ENCODE peak calls at places on chromosomes 3 and 15, in four cellular contexts. H is K562, Z is HCT116, N is HepG2. G is an unnamed sample.

GRCh38 chr3:16936233-16936632 is 51.5 kb downstream of the PLCL2 start:
- DNase-seq in H (peak), Z (no peak), N (no peak), G (no peak)

GRCh38 chr3:37722477-37722876 is 139.2 kb upstream of the CTDSPL start:
- DNase-seq in H (no peak), Z (no peak), N (no peak), G (no peak)

GRCh38 chr15:79769081-79769481 is 127.7 kb downstream of the MTHFS start:
- DNase-seq in H (no peak), Z (peak), N (peak), G (no peak)

GRCh38 chr3:115885621-115886020 is 262.3 kb downstream of the GAP43 start:
- DNase-seq in H (no peak), Z (no peak), N (no peak), G (no peak)

GRCh38 chr3:184466413-184466960 is 86.6 kb downstream of the CHRD start:
- DNase-seq in H (no peak), Z (no peak), N (no peak), G (no peak)

GRCh38 chr3:385151-385550 is 188.6 kb downstream of the CHL1 start:
- DNase-seq in H (no peak), Z (no peak), N (no peak), G (no peak)

GRCh38 chr15:38189651-38190280 is 62.9 kb upstream of the SPRED1 start:
- DNase-seq in H (no peak), Z (no peak), N (no peak), G (no peak)

GRCh38 chr3:101868534-101869464 is 19.5 kb downstream of the NFKBIZ start:
- DNase-seq in H (peak), Z (no peak), N (no peak), G (no peak)

GRCh38 chr15:84598993-84599392 is 1.8 kb upstream of the ZSCAN2 start:
- DNase-seq in H (peak), Z (peak), N (peak), G (no peak)

GRCh38 chr3:73813291-73813977 is 188.7 kb upstream of the PDZRN3 start:
- DNase-seq in H (no peak), Z (no peak), N (no peak), G (no peak)

GRCh38 chr3:133466531-133467386 is 66.9 kb downstream of the BFSP2 start:
- DNase-seq in H (no peak), Z (no peak), N (no peak), G (no peak)

GRCh38 chr3:60289356-60289935 is 961.8 kb downstream of the FHIT start:
- DNase-seq in H (no peak), Z (no peak), N (no peak), G (no peak)

GRCh38 chr15:40093224-40093842 is 15.3 kb downstream of the BMF start:
- DNase-seq in H (no peak), Z (no peak), N (no peak), G (no peak)

GRCh38 chr15:64213646-64214045 is 50.8 kb upstream of the PPIB start:
- DNase-seq in H (no peak), Z (no peak), N (no peak), G (no peak)

GRCh38 chr15:91472316-91472756 is 372.3 kb downstream of the SV2B start:
- DNase-seq in H (no peak), Z (no peak), N (no peak), G (no peak)

GRCh38 chr3:115062009-115062408 is 85.1 kb downstream of the ZBTB20 start:
- DNase-seq in H (no peak), Z (no peak), N (no peak), G (no peak)

GRCh38 chr3:25903371-25903770 is 113.5 kb downstream of the OXSM start:
- DNase-seq in H (no peak), Z (no peak), N (no peak), G (no peak)

GRCh38 chr3:37630441-37630840 is 231.2 kb upstream of the CTDSPL start:
- DNase-seq in H (no peak), Z (no peak), N (no peak), G (no peak)

GRCh38 chr3:194632211-194632982 is 822 bp downstream of the TMEM44 start:
- DNase-seq in H (no peak), Z (no peak), N (no peak), G (no peak)

GRCh38 chr3:54785976-54786375 is 141.9 kb downstream of the LRTM1 start:
- DNase-seq in H (no peak), Z (no peak), N (no peak), G (no peak)

GRCh38 chr3:133860519-133860918 is 35.2 kb downstream of the RAB6B start:
- DNase-seq in H (no peak), Z (no peak), N (no peak), G (no peak)

GRCh38 chr3:194985031-194985578 is 285.9 kb downstream of the XXYLT1 start:
- DNase-seq in H (no peak), Z (peak), N (peak), G (no peak)

DNA sequence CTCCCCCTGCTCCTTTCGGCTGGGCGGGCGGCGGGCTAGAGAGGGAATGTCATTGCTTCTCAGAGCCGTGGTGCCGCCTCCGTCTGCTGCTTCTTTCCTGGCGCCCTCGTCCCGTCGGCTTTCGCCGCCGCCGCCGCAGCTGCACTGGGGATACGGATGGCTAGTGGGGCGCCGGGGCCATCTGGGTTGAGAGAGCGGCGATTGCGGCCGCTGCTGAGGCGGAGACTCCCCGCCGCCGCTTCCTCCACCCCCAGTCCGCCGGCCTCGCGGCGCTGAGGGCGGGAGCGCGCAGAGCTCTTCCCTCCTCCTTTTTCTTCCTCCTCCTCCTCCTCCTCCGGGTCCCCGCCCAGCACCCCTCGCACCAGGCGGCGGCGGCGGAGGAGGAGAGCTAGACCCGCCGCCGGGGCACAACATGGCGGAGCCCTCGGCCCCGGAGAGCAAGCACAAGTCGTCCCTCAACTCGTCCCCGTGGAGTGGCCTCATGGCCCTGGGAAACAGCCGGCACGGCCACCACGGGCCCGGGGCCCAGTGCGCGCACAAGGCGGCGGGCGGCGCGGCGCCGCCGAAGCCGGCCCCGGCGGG is at the start of gene STT3B:
- DNase-seq in H (peak), Z (peak), N (peak), G (peak)
- TF ChIP-seq ZBTB33 in H (no peak), Z (no peak), N (no peak), G (no peak)

DNA sequence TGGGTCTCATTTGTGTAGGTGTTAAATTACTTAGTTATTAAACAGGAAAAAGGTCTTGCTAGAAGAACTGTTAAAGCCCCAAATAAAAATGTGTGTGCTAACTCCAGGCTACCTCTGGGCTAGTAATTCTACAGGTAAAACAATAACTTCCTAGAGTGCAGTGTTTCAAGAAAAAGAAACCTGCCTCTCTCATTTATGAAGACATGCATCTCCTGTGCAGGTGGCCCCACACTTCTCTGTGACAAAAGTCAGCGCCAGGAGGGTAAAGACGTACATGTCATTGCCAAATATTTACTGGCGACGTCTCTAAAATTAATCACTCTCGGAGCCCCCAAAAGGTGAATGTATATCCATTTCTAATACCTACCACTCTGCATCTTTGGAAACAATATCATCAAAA is 131.7 kb downstream of the FOXP1 start:
- DNase-seq in H (no peak), Z (no peak), N (no peak), G (no peak)
- TF ChIP-seq CEBPB in H (no peak), Z (no peak), N (no peak), G (no peak)

DNA sequence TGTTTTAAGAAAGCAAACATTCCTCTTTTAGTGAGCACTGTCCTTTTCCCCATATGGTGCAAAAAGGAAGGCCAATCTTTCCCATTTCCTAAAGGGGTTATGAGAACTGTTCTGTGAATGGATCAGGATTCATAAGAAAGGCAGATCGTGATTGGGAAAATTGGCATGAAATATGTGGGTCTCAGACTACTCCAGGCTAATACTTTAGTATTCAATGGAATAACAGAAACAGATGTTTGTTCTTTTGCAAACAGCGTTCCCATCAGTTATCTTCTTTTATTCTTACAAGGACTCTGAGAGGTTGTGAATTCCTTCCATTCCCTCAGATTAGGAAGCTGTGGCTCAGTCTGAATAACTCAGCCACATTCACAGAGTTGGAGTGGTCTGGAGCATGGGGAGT is 51.3 kb upstream of the MTMR10 start:
- DNase-seq in H (no peak), Z (no peak), N (no peak), G (no peak)
- TF ChIP-seq ZBTB33 in H (no peak), Z (no peak), N (no peak), G (no peak)

DNA sequence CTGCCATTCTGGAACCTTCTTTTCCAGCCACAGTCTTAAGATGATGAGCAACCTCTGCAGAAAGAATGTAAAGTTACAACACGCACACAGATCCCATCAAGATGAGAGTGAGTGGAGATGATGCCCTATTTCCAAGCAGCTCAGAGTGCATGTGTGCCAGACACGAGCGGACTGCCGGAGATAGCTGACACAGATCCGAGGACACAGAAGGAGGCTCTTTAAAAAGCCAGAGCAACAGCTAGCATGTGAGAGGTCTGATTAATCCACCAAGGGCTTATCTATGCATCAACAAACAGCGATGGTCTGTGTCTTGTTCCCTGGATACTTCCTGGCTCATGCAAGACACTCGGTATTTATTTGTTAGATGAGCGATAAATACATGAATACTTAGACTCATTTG is 128.6 kb upstream of the DLG1 start:
- DNase-seq in H (no peak), Z (no peak), N (no peak), G (no peak)
- TF ChIP-seq CEBPB in H (no peak), Z (no peak), N (no peak), G (no peak)

DNA sequence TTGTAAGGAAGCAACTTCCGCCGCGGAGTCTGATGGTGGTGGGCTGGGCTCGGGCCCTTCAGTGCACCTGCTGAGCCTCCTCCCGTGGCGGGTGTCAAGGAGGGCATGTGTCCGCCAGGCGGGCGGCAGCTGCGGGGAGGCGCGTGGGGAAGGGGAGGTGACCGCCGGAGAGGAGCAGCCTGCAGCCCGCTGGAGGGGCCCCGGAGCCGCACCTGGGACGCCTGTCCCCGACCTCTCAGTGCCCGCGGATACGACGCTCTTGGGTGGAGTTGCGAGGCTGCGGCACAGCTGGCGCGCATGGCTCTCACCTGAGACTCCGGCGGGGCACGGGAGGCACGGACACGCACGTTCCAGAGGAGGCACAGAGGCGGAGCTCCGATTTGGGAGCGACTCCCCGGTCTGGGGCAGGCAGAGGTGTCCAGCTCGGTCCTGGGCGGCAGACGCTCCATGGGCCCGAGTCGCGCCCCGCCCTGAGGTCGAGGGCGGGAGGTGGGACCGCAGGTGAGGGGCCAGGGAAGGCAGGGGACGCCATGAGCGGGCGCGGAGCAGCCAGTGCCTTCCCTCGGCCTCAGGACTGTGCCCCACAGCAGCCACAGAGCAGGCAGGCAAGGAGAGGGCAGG is 50.2 kb upstream of the PRR20G start:
- DNase-seq in H (no peak), Z (no peak), N (no peak), G (no peak)
- TF ChIP-seq ZBTB33 in H (no peak), Z (no peak), N (no peak), G (no peak)

GRCh38 chr15:67781907-67782559 is 43.3 kb upstream of the SKOR1 start:
- DNase-seq in H (no peak), Z (no peak), N (no peak), G (no peak)
- TF ChIP-seq CEBPB in H (no peak), Z (no peak), N (no peak), G (no peak)

GRCh38 chr3:29649815-29650547 is 369.1 kb downstream of the RBMS3 start:
- DNase-seq in H (no peak), Z (no peak), N (no peak), G (peak)

GRCh38 chr3:29655016-29655415 is 374.1 kb downstream of the RBMS3 start:
- DNase-seq in H (no peak), Z (no peak), N (no peak), G (no peak)
- TF ChIP-seq ZBTB33 in H (no peak), Z (no peak), N (no peak), G (no peak)

DNA sequence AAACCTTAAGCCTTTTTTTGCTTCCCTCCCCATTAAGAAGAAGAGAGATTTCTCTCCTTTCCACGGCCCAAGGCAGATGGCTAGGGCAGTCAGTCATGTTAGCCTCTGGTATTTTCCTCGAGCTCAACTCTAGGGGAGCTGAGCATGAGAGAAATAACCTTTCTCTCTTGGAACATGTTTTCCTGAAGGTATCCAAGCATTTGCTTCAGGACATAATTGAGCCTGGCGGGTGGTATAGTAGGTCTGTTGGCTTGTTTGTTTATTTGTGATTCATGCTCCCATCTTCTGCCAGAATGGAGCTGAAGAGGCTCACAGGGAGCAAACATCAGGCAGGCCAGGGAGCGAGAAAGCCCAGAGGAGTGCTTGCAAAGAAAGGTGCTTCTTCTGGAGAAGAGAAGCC is 102.5 kb downstream of the MESD start:
- DNase-seq in H (no peak), Z (no peak), N (no peak), G (no peak)
- TF ChIP-seq CEBPB in H (no peak), Z (no peak), N (no peak), G (no peak)

DNA sequence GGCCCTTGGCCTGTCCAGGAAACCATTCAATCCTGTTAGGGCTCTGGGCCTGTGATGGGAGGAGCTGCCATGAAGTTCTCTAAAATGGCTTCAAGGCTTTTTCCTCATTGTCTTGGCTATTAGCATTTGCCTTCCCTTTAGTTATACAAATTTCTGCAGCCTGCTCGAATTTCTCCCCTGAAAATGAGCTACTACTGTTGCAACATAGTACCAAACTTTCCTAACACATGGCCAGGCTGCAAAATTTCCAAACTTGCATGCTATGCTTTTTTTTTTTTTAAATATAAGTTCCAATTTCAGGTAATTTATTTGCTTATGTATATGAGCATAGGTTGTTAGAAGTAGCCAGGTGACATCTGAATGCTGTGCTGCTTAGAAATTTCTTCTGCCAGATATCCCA is 560.8 kb upstream of the TBL1XR1 start:
- DNase-seq in H (no peak), Z (no peak), N (no peak), G (no peak)
- TF ChIP-seq ZBTB33 in H (no peak), Z (no peak), N (no peak), G (no peak)